ENCODE peak calls at places on chromosomes 12 and 14, in four cellular contexts. V is CD8-positive, alpha-beta T cell; H is A549; Y is GM12864. Q is an unnamed sample.

GRCh38 chr12:106084048-106084671 is 54.6 kb downstream of the NUAK1 start:
- DNase-seq in V (no peak), H (peak), Y (no peak), Q (no peak)

GRCh38 chr12:111238075-111238734 is 130.7 kb downstream of the PHETA1 start:
- DNase-seq in V (no peak), H (no peak), Y (no peak), Q (no peak)

GRCh38 chr12:41893491-41893890 is 251.2 kb downstream of the GXYLT1 start:
- DNase-seq in V (no peak), H (no peak), Y (no peak), Q (no peak)

GRCh38 chr14:74491952-74492351 is 1.2 kb downstream of the NPC2 start:
- DNase-seq in V (no peak), H (peak), Y (peak), Q (peak)

GRCh38 chr14:91573894-91574837 is 64.1 kb upstream of the PPP4R3A start:
- DNase-seq in V (peak), H (peak), Y (no peak), Q (peak)

GRCh38 chr12:66288121-66288520 is 14.2 kb upstream of the HELB start:
- DNase-seq in V (no peak), H (no peak), Y (no peak), Q (no peak)

GRCh38 chr12:94867066-94867855 is 136.2 kb downstream of the NDUFA12 start:
- DNase-seq in V (no peak), H (no peak), Y (no peak), Q (peak)

GRCh38 chr14:81303258-81303935 is 82.6 kb upstream of the GTF2A1 start:
- DNase-seq in V (no peak), H (no peak), Y (peak), Q (peak)

GRCh38 chr12:92139634-92140555 is 5.8 kb downstream of the BTG1 start:
- DNase-seq in V (no peak), H (no peak), Y (no peak), Q (peak)

GRCh38 chr12:90729741-90730140 is 225.2 kb downstream of the CCER1 start:
- DNase-seq in V (no peak), H (no peak), Y (no peak), Q (no peak)

GRCh38 chr14:65193891-65194290 is 91.6 kb upstream of the MAX start:
- DNase-seq in V (no peak), H (no peak), Y (no peak), Q (no peak)

GRCh38 chr12:47021298-47021697 is 58.1 kb upstream of the PCED1B start:
- DNase-seq in V (no peak), H (peak), Y (peak), Q (peak)

GRCh38 chr14:24674204-24674970 is 40.4 kb upstream of the GZMB start:
- DNase-seq in V (no peak), H (no peak), Y (peak), Q (peak)

GRCh38 chr14:42140831-42141279 is 534.2 kb downstream of the LRFN5 start:
- DNase-seq in V (no peak), H (peak), Y (no peak), Q (no peak)

GRCh38 chr12:69686731-69687130 is 12.4 kb downstream of the BEST3 start:
- DNase-seq in V (no peak), H (no peak), Y (no peak), Q (no peak)

GRCh38 chr12:41932470-41932991 is 212.1 kb downstream of the GXYLT1 start:
- DNase-seq in V (no peak), H (no peak), Y (no peak), Q (peak)

GRCh38 chr12:79886917-79887519 is 47.9 kb downstream of the PPP1R12A start:
- DNase-seq in V (no peak), H (no peak), Y (peak), Q (peak)

GRCh38 chr14:35140718-35141581 is 18.6 kb downstream of the PRORP start:
- DNase-seq in V (no peak), H (no peak), Y (no peak), Q (peak)

GRCh38 chr14:70052990-70053389 is 135.8 kb downstream of the SLC8A3 start:
- DNase-seq in V (no peak), H (no peak), Y (no peak), Q (peak)

GRCh38 chr12:104573-105081 is 38.1 kb downstream of the IQSEC3 start:
- DNase-seq in V (no peak), H (no peak), Y (no peak), Q (no peak)

GRCh38 chr12:50507474-50507838 is 2.7 kb downstream of the DIP2B start:
- DNase-seq in V (no peak), H (no peak), Y (no peak), Q (no peak)

GRCh38 chr12:50505386-50505827 is 622 bp downstream of the DIP2B start:
- DNase-seq in V (no peak), H (no peak), Y (no peak), Q (no peak)

GRCh38 chr12:50507930-50508329 is 3.1 kb downstream of the DIP2B start:
- DNase-seq in V (no peak), H (no peak), Y (no peak), Q (no peak)

GRCh38 chr12:50505945-50506344 is 1.2 kb downstream of the DIP2B start:
- DNase-seq in V (no peak), H (no peak), Y (no peak), Q (peak)

DNA sequence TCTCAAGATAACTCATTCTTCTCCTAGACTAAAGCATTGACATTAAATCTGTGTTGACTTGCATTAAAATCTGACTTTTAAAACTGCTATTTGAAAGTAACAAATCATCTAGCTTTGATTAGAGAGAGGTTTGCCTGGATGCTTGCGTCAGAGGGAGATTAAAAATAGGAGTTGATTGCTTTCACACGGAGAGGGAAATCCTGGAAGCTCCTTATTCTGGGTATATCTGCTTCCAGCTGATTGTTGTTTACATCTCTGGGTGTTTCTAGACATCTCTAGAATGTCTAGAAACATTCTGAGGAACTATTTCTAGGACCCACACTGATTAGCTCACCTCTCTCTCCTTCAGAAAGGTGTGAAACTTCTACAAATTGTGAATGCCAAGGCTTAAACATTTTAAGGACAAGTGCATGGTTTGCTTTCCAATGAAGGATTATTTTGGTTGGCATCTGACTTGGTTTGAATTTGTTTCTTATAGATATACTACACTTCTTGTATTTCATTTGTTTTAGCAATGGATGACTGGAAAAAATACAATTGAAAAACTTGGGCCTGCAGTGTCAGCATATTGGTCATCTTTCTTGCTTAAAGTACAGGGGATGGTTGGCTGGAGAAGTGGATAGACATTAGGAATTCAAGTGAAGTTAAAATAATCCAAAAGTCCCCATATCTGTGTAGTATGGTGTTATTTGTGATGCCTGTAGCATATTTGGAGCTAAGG is 2.1 kb downstream of the DIP2B start:
- DNase-seq in V (no peak), H (no peak), Y (no peak), Q (no peak)
- H3K4me3 ChIP-seq in V (no peak), H (no peak), Y (peak), Q (peak)

GRCh38 chr14:61565836-61566536 is 129.3 kb upstream of the HIF1A start:
- DNase-seq in V (no peak), H (no peak), Y (no peak), Q (no peak)

GRCh38 chr14:61565181-61565580 is 130.1 kb upstream of the HIF1A start:
- DNase-seq in V (no peak), H (no peak), Y (no peak), Q (no peak)

GRCh38 chr14:61563880-61564622 is 131.3 kb upstream of the HIF1A start:
- DNase-seq in V (no peak), H (no peak), Y (no peak), Q (no peak)

GRCh38 chr14:61563162-61563511 is 132.2 kb upstream of the HIF1A start:
- DNase-seq in V (no peak), H (no peak), Y (no peak), Q (no peak)

DNA sequence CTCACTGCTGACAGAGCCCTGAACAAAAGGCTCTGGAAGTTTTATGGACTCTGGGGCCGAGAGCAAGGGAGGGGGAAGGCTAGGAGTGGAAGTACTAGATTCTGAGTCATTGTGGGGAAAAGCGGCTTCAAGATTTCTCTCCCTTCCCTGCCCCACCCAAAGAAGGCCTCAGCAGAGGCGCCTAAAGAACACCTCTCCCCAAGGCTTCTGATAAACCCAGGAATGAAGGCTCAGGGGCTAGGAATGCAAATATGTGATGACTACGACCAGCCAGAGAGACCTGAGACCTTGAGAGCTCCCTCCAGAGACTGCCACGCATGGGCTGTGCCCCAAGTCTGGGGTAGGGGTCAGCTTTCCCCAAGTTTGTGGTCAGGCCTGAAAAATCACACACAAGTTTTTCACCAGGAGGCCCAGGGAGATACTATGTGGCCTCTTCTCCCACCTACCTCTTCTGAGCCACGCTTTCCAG is 130.7 kb upstream of the HIF1A start:
- DNase-seq in V (no peak), H (peak), Y (no peak), Q (no peak)
- TF ChIP-seq CTCF in V (no peak), H (no peak), Y (no peak), Q (no peak)

GRCh38 chr14:72476657-72477499 is 417.0 kb downstream of the DPF3 start:
- DNase-seq in V (peak), H (no peak), Y (peak), Q (peak)
- H3K4me3 ChIP-seq in V (peak), H (no peak), Y (no peak), Q (peak)

DNA sequence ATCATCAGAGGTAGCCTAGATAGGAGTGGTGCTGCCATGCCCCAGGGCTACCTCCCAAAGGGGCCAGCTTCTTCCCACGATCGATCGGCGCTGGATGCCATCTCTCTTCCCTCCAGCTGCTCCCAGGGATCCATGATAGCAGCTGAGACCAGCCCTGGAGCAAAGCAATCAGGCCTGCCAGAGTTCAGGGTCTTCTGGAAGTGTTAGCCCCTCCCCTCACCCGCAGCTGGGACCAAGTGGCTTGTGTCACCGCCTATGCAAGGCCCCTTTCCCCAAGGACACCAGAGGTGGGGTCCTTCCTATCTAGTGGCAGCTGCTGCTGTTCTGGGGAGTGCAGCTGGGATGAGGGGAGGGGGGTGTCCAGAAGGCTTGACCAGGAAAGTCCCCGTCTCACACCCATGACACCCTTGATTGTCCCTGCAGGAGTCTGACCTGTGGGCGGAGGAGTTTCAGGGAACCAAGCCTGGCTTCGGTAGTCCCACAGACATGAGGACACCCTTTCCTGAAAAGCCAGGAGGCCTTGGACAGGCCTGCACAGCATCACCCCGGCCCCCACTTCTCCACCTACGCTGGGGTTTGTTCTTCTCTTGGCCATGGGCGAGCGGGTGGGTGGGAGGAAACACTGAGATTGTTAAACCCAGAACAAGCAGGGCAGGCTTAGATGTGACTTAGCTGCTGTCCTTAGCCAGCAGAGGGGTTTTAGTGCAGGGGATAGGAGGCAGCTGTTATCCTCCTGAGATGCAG is 86.8 kb downstream of the IRF2BPL start:
- DNase-seq in V (no peak), H (no peak), Y (no peak), Q (no peak)
- TF ChIP-seq CTCF in V (no peak), H (no peak), Y (no peak), Q (no peak)

DNA sequence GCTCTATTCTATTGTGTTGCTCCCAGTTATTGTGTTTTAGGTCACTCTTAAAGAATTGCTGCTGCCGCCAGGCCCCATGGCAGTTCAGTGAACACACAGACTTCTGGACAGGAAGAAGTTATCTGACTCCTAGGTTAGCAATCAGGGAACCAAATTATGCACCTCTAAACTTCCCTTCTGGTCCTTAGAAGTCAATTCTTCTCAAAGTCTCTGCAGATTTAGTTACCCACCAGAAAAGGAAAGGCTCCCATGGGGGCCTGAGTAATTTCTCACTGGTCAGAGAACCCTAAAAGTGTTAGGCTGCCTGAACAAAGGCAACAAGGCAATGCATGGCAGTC is 10.0 kb downstream of the EMP1 start:
- DNase-seq in V (no peak), H (no peak), Y (no peak), Q (no peak)
- H3K4me3 ChIP-seq in V (no peak), H (no peak), Y (no peak), Q (no peak)

Q was measured in GM12865.